ENCODE peak calls at places on chromosomes 12 and 14, in seven cellular contexts. V, H, M, K, P, Q and Z are unnamed samples.

GRCh38 chr12:80632835-80633234 is 74.6 kb upstream of the MYF6 start:
- DNase-seq in Q (no peak), V (no peak), K (no peak), H (peak), M (peak), P (peak), Z (no peak)

GRCh38 chr12:48002179-48002601 is 2.1 kb downstream of the COL2A1 start:
- DNase-seq in H (peak), M (peak), K (no peak), P (no peak), Q (no peak), V (no peak), Z (no peak)

GRCh38 chr14:22112004-22112403 is 438.4 kb upstream of the OR4E1 start:
- DNase-seq in H (peak), M (peak), V (peak), K (no peak), P (no peak), Q (no peak), Z (peak)

GRCh38 chr12:71193041-71193440 is 35.2 kb upstream of the TSPAN8 start:
- DNase-seq in Q (no peak), H (no peak), P (no peak), M (no peak), K (no peak), V (no peak), Z (no peak)

GRCh38 chr12:121331268-121331667 is 20.9 kb downstream of the ANAPC5 start:
- DNase-seq in V (no peak), Q (no peak), H (no peak), M (no peak), K (no peak), P (no peak), Z (no peak)

GRCh38 chr12:45284096-45284901 is 68.4 kb downstream of the ANO6 start:
- DNase-seq in M (peak), P (no peak), Q (no peak), V (no peak), K (no peak), H (peak), Z (no peak)

GRCh38 chr14:77864085-77864484 is 64.2 kb downstream of the ADCK1 start:
- DNase-seq in Q (no peak), H (no peak), M (no peak), K (no peak), V (no peak), P (no peak), Z (no peak)

GRCh38 chr12:114680498-114681148 is 3.4 kb downstream of the TBX3 start:
- DNase-seq in H (no peak), P (no peak), K (no peak), M (no peak), V (no peak), Q (no peak), Z (no peak)

GRCh38 chr12:57452181-57452936 is 2.7 kb upstream of the INHBE start:
- DNase-seq in V (no peak), P (peak), H (peak), K (no peak), Q (no peak), M (peak), Z (no peak)

GRCh38 chr14:49766839-49767238 is 1.1 kb upstream of the KLHDC2 start:
- DNase-seq in M (no peak), P (no peak), Q (peak), H (no peak), K (no peak), V (peak), Z (peak)

GRCh38 chr12:66087365-66087943 is 43.1 kb downstream of the LLPH start:
- DNase-seq in H (peak), K (peak), M (peak), Q (peak), V (peak), P (peak), Z (peak)

GRCh38 chr12:57474862-57475261 is 4.8 kb downstream of the ARHGAP9 start:
- DNase-seq in M (no peak), Q (no peak), H (no peak), K (no peak), V (no peak), P (no peak), Z (no peak)

GRCh38 chr12:64389154-64389553 is 1.4 kb downstream of the C12orf56 start:
- DNase-seq in Q (no peak), H (no peak), P (no peak), K (no peak), M (peak), V (no peak), Z (no peak)

GRCh38 chr12:108538796-108539195 is 22.2 kb downstream of the SART3 start:
- DNase-seq in K (no peak), V (no peak), P (no peak), M (no peak), H (no peak), Q (no peak), Z (no peak)

GRCh38 chr14:87967496-87967895 is 25.5 kb downstream of the GALC start:
- DNase-seq in V (no peak), Q (no peak), P (no peak), K (no peak), H (no peak), M (no peak), Z (no peak)

GRCh38 chr12:130474599-130474998 is 136.9 kb downstream of the PIWIL1 start:
- DNase-seq in P (no peak), Q (no peak), V (no peak), K (no peak), H (no peak), M (no peak), Z (no peak)

GRCh38 chr12:57772429-57773322 is at the start of gene EEF1AKMT3:
- DNase-seq in M (peak), Q (peak), H (peak), K (peak), P (peak), V (peak), Z (no peak)

GRCh38 chr12:39627914-39628313 is 8.3 kb upstream of the ABCD2 start:
- DNase-seq in Q (no peak), P (no peak), V (no peak), H (no peak), M (no peak), K (no peak), Z (no peak)

GRCh38 chr12:110921262-110921661 is 883 bp upstream of the MYL2 start:
- DNase-seq in K (no peak), H (no peak), M (no peak), P (no peak), Q (no peak), V (no peak), Z (no peak)

GRCh38 chr14:67763158-67763822 is 53.1 kb downstream of the ZFYVE26 start:
- DNase-seq in M (no peak), P (no peak), Q (no peak), K (no peak), H (no peak), V (peak), Z (no peak)

GRCh38 chr12:72570601-72571000 is 298.4 kb downstream of the TRHDE start:
- DNase-seq in K (peak), Q (no peak), H (peak), V (peak), M (peak), P (no peak), Z (peak)

GRCh38 chr12:948238-948637 is 1.3 kb downstream of the RAD52 start:
- DNase-seq in V (peak), K (no peak), Q (no peak), P (no peak), M (no peak), H (no peak), Z (no peak)

GRCh38 chr12:946656-947055 is 2.8 kb downstream of the RAD52 start:
- DNase-seq in Q (no peak), K (no peak), H (no peak), M (no peak), P (no peak), V (no peak), Z (no peak)

GRCh38 chr12:943051-943450 is 6.4 kb downstream of the RAD52 start:
- DNase-seq in H (no peak), K (no peak), V (no peak), P (peak), M (no peak), Q (no peak), Z (no peak)

GRCh38 chr12:946212-946611 is 3.3 kb downstream of the RAD52 start:
- DNase-seq in H (no peak), P (no peak), Q (no peak), M (no peak), K (no peak), V (no peak), Z (no peak)

DNA sequence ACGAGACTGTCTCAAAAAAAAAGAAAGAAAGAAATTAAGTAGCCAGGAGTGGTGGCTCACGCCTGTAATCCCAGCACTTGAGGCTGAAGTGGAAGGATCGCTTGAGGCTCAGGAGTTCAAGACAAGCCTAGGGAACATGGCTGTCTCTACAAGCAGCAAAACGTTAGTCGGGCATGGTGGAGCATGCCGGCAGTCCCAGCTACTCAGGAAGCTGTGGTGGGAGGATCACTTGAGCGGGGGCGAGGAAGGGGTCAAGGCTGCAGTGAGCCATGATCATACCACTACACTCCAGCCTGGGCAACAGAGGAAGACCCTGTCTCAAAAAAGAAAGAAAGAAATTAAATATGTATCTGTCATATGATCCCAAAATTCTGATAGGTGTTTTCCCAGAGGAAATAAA is 5.3 kb downstream of the RAD52 start:
- DNase-seq in H (no peak), M (no peak), P (no peak), V (no peak), Q (no peak), K (no peak), Z (no peak)
- TF ChIP-seq CTCF in H (no peak), M (no peak), P (no peak), V (no peak), Q (no peak), K (no peak), Z (no peak)

GRCh38 chr12:52870361-52871290 is 21.8 kb upstream of the KRT78 start:
- DNase-seq in H (peak), P (no peak), Q (no peak), M (peak), V (peak), K (peak), Z (peak)
- TF ChIP-seq CTCF in H (peak), P (no peak), Q (peak), M (peak), V (peak), K (peak), Z (peak)

DNA sequence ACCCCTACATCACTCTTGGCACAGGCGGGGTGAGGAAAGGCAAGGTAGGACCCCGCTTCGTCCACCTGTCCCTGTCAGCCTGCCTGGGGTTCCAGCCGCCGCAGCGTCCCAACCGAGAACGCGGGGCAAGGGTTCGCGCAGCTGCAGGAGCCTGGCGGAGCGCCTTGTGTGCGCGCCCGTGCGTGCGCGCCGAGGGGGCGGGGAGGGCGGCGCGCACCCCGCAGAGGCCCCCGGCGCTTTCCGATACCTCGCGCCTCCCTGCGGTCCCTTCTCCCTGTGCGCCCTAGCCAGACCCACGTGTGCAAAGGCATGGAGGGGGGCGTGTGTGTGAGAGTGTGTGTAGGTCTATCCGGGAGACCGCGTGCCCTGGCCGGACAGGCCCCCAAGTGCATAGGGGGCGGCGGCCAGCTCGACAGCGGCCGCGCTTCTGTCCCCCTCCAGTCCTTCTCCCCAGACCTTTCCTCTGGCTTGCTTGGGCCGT is 122.4 kb downstream of the TSPAN9 start:
- DNase-seq in H (peak), K (no peak), V (no peak), Q (no peak), M (peak), P (no peak), Z (no peak)
- TF ChIP-seq CTCF in H (no peak), K (no peak), V (no peak), Q (no peak), M (no peak), P (no peak), Z (no peak)

GRCh38 chr14:92676031-92676430 is 72.4 kb downstream of the LGMN start:
- DNase-seq in Q (no peak), H (no peak), K (no peak), M (no peak), P (no peak), V (no peak), Z (no peak)

GRCh38 chr14:92677087-92677668 is 71.2 kb downstream of the LGMN start:
- DNase-seq in V (no peak), K (no peak), P (no peak), H (no peak), M (no peak), Q (no peak), Z (peak)

GRCh38 chr14:92676448-92677086 is 71.9 kb downstream of the LGMN start:
- DNase-seq in K (no peak), M (no peak), Q (no peak), P (no peak), V (no peak), H (no peak), Z (no peak)

GRCh38 chr14:92673601-92674000 is 74.8 kb downstream of the LGMN start:
- DNase-seq in V (no peak), Q (no peak), H (no peak), K (no peak), P (no peak), M (no peak), Z (no peak)

GRCh38 chr14:92675421-92675820 is 73.0 kb downstream of the LGMN start:
- DNase-seq in P (no peak), M (no peak), Q (no peak), V (no peak), K (no peak), H (no peak), Z (no peak)
- TF ChIP-seq CTCF in P (no peak), M (no peak), Q (no peak), V (no peak), K (no peak), H (no peak), Z (no peak)

DNA sequence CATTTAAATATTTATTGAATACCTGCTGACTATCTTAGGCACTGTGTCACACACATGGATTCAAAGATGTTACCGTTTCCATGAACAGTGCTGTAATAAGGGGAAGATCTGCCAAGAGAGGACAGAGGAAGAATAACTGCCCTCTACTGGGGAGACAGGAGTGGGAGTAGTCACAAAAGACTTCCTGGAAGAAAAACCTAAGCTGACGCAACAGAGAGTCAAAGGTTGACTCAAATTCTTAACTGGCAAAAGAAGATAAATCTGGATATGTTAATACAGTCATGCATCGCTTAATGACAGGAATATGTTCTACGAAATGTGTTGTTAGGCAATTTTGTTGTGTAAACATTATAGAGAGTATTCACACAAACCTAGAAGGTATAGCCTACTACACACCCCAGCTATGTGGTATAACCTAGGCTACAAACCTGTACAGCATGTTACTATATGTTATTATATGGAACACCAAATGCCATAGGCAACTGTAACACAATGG is 51.5 kb downstream of the DCAF5 start:
- DNase-seq in K (no peak), P (no peak), Q (no peak), H (no peak), M (peak), V (peak), Z (no peak)
- TF ChIP-seq CTCF in K (no peak), P (no peak), Q (peak), H (peak), M (peak), V (peak), Z (peak)

DNA sequence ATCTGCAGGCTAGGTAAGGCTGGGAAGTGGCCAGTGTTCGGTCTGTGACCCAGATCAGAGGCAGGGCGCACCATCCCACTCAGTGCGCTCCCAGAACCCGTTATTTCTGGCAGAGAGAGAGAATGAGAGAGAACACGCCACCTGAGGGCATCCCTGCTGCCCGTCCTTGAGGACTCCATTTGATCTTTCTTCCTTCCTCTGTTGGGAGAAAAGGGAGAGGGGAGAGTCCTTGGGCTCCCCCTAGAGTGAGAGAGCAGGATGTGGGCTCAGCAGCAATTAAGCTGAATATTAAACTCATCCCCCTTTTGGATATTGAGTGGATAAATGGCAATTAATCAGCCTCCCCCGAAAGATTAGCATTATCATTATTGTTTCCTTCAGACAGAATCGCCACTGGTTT is 70.6 kb downstream of the IFT43 start:
- DNase-seq in P (no peak), V (no peak), Q (no peak), K (no peak), H (no peak), M (peak), Z (no peak)
- TF ChIP-seq CTCF in P (no peak), V (no peak), Q (no peak), K (peak), H (peak), M (peak), Z (peak)

GRCh38 chr12:61554268-61555008 is 705.8 kb upstream of the USP15 start:
- DNase-seq in M (no peak), H (no peak), V (no peak), Q (no peak), P (no peak), K (no peak), Z (no peak)
- TF ChIP-seq CTCF in M (no peak), H (no peak), V (no peak), Q (no peak), P (no peak), K (no peak), Z (no peak)